ENCODE peak calls at places on chromosomes 12 and 14, in eight cellular contexts. One of them, this sample, is unnamed.

GRCh38 chr12:68259318-68259940 is 6.0 kb upstream of the IL22 start:
- DNase-seq in GDM1: no peak
- DNase-seq in glomerular endothelial cell: no peak
- DNase-seq in left cardiac atrium: no peak
- DNase-seq in activated T-cell treated with anti-CD3 and anti-CD28 coated beads, Interleukin-2, amount 50 U/mL, for 72 hours: peak
- DNase-seq in NCI-H1092 treated with DMSO at 0.1 percent for 48 hours: no peak
- DNase-seq in NCI-H2081: no peak
- DNase-seq in C1 segment of cervical spinal cord: no peak
- DNase-seq in this sample: no peak

GRCh38 chr12:56720696-56721615 is 4.1 kb downstream of the NACA start:
- DNase-seq in GDM1: no peak
- DNase-seq in glomerular endothelial cell: no peak
- DNase-seq in left cardiac atrium: no peak
- DNase-seq in activated T-cell treated with anti-CD3 and anti-CD28 coated beads, Interleukin-2, amount 50 U/mL, for 72 hours: no peak
- DNase-seq in NCI-H1092 treated with DMSO at 0.1 percent for 48 hours: no peak
- DNase-seq in NCI-H2081: no peak
- DNase-seq in C1 segment of cervical spinal cord: no peak
- DNase-seq in this sample: no peak

GRCh38 chr12:53115891-53116675 is 12.8 kb downstream of the SOAT2 start:
- DNase-seq in GDM1: no peak
- DNase-seq in glomerular endothelial cell: no peak
- DNase-seq in left cardiac atrium: no peak
- DNase-seq in activated T-cell treated with anti-CD3 and anti-CD28 coated beads, Interleukin-2, amount 50 U/mL, for 72 hours: no peak
- DNase-seq in NCI-H1092 treated with DMSO at 0.1 percent for 48 hours: no peak
- DNase-seq in NCI-H2081: no peak
- DNase-seq in C1 segment of cervical spinal cord: no peak
- DNase-seq in this sample: no peak

GRCh38 chr12:89117448-89118034 is 234.8 kb downstream of the DUSP6 start:
- DNase-seq in GDM1: no peak
- DNase-seq in glomerular endothelial cell: peak
- DNase-seq in left cardiac atrium: no peak
- DNase-seq in activated T-cell treated with anti-CD3 and anti-CD28 coated beads, Interleukin-2, amount 50 U/mL, for 72 hours: no peak
- DNase-seq in NCI-H1092 treated with DMSO at 0.1 percent for 48 hours: no peak
- DNase-seq in NCI-H2081: no peak
- DNase-seq in C1 segment of cervical spinal cord: no peak
- DNase-seq in this sample: no peak

GRCh38 chr14:71551291-71551955 is 380.8 kb upstream of the RGS6 start:
- DNase-seq in GDM1: no peak
- DNase-seq in glomerular endothelial cell: no peak
- DNase-seq in left cardiac atrium: no peak
- DNase-seq in activated T-cell treated with anti-CD3 and anti-CD28 coated beads, Interleukin-2, amount 50 U/mL, for 72 hours: no peak
- DNase-seq in NCI-H1092 treated with DMSO at 0.1 percent for 48 hours: no peak
- DNase-seq in NCI-H2081: no peak
- DNase-seq in C1 segment of cervical spinal cord: no peak
- DNase-seq in this sample: no peak

GRCh38 chr12:113298861-113299545 is 35.9 kb downstream of the SLC8B1 start:
- DNase-seq in GDM1: no peak
- DNase-seq in glomerular endothelial cell: no peak
- DNase-seq in left cardiac atrium: peak
- DNase-seq in activated T-cell treated with anti-CD3 and anti-CD28 coated beads, Interleukin-2, amount 50 U/mL, for 72 hours: no peak
- DNase-seq in NCI-H1092 treated with DMSO at 0.1 percent for 48 hours: peak
- DNase-seq in NCI-H2081: no peak
- DNase-seq in C1 segment of cervical spinal cord: peak
- DNase-seq in this sample: peak

GRCh38 chr12:116821291-116821690 is 60.0 kb downstream of the HRK start:
- DNase-seq in GDM1: no peak
- DNase-seq in glomerular endothelial cell: no peak
- DNase-seq in left cardiac atrium: no peak
- DNase-seq in activated T-cell treated with anti-CD3 and anti-CD28 coated beads, Interleukin-2, amount 50 U/mL, for 72 hours: no peak
- DNase-seq in NCI-H1092 treated with DMSO at 0.1 percent for 48 hours: no peak
- DNase-seq in NCI-H2081: no peak
- DNase-seq in C1 segment of cervical spinal cord: no peak
- DNase-seq in this sample: no peak

GRCh38 chr12:104279164-104279563 is 24.4 kb upstream of the EID3 start:
- DNase-seq in GDM1: no peak
- DNase-seq in glomerular endothelial cell: no peak
- DNase-seq in left cardiac atrium: no peak
- DNase-seq in activated T-cell treated with anti-CD3 and anti-CD28 coated beads, Interleukin-2, amount 50 U/mL, for 72 hours: no peak
- DNase-seq in NCI-H1092 treated with DMSO at 0.1 percent for 48 hours: no peak
- DNase-seq in NCI-H2081: no peak
- DNase-seq in C1 segment of cervical spinal cord: no peak
- DNase-seq in this sample: no peak

GRCh38 chr12:114904254-114905003 is 220.5 kb upstream of the TBX3 start:
- DNase-seq in GDM1: no peak
- DNase-seq in glomerular endothelial cell: no peak
- DNase-seq in left cardiac atrium: no peak
- DNase-seq in activated T-cell treated with anti-CD3 and anti-CD28 coated beads, Interleukin-2, amount 50 U/mL, for 72 hours: no peak
- DNase-seq in NCI-H1092 treated with DMSO at 0.1 percent for 48 hours: no peak
- DNase-seq in NCI-H2081: no peak
- DNase-seq in C1 segment of cervical spinal cord: no peak
- DNase-seq in this sample: no peak

GRCh38 chr14:104442107-104442551 is 137.4 kb upstream of the C14orf180 start:
- DNase-seq in GDM1: no peak
- DNase-seq in glomerular endothelial cell: no peak
- DNase-seq in left cardiac atrium: no peak
- DNase-seq in activated T-cell treated with anti-CD3 and anti-CD28 coated beads, Interleukin-2, amount 50 U/mL, for 72 hours: no peak
- DNase-seq in NCI-H1092 treated with DMSO at 0.1 percent for 48 hours: no peak
- DNase-seq in NCI-H2081: no peak
- DNase-seq in C1 segment of cervical spinal cord: no peak
- DNase-seq in this sample: no peak

GRCh38 chr12:30110970-30111586 is 327.3 kb upstream of the TMTC1 start:
- DNase-seq in GDM1: no peak
- DNase-seq in glomerular endothelial cell: peak
- DNase-seq in left cardiac atrium: no peak
- DNase-seq in activated T-cell treated with anti-CD3 and anti-CD28 coated beads, Interleukin-2, amount 50 U/mL, for 72 hours: no peak
- DNase-seq in NCI-H1092 treated with DMSO at 0.1 percent for 48 hours: no peak
- DNase-seq in NCI-H2081: no peak
- DNase-seq in C1 segment of cervical spinal cord: no peak
- DNase-seq in this sample: no peak

GRCh38 chr14:21528381-21529348 is 2.5 kb upstream of the SALL2 start:
- DNase-seq in GDM1: no peak
- DNase-seq in glomerular endothelial cell: no peak
- DNase-seq in left cardiac atrium: no peak
- DNase-seq in activated T-cell treated with anti-CD3 and anti-CD28 coated beads, Interleukin-2, amount 50 U/mL, for 72 hours: no peak
- DNase-seq in NCI-H1092 treated with DMSO at 0.1 percent for 48 hours: no peak
- DNase-seq in NCI-H2081: no peak
- DNase-seq in C1 segment of cervical spinal cord: no peak
- DNase-seq in this sample: no peak

GRCh38 chr12:53552346-53553327 is 45.4 kb upstream of the NPFF start:
- DNase-seq in GDM1: no peak
- DNase-seq in glomerular endothelial cell: no peak
- DNase-seq in left cardiac atrium: no peak
- DNase-seq in activated T-cell treated with anti-CD3 and anti-CD28 coated beads, Interleukin-2, amount 50 U/mL, for 72 hours: no peak
- DNase-seq in NCI-H1092 treated with DMSO at 0.1 percent for 48 hours: no peak
- DNase-seq in NCI-H2081: no peak
- DNase-seq in C1 segment of cervical spinal cord: peak
- DNase-seq in this sample: no peak

GRCh38 chr12:55727643-55728184 is 1.1 kb downstream of the CD63 start:
- DNase-seq in GDM1: no peak
- DNase-seq in glomerular endothelial cell: no peak
- DNase-seq in left cardiac atrium: peak
- DNase-seq in activated T-cell treated with anti-CD3 and anti-CD28 coated beads, Interleukin-2, amount 50 U/mL, for 72 hours: no peak
- DNase-seq in NCI-H1092 treated with DMSO at 0.1 percent for 48 hours: no peak
- DNase-seq in NCI-H2081: no peak
- DNase-seq in C1 segment of cervical spinal cord: peak
- DNase-seq in this sample: peak

GRCh38 chr14:44361083-44361482 is 146.0 kb downstream of the FSCB start:
- DNase-seq in GDM1: no peak
- DNase-seq in glomerular endothelial cell: no peak
- DNase-seq in left cardiac atrium: no peak
- DNase-seq in activated T-cell treated with anti-CD3 and anti-CD28 coated beads, Interleukin-2, amount 50 U/mL, for 72 hours: no peak
- DNase-seq in NCI-H1092 treated with DMSO at 0.1 percent for 48 hours: no peak
- DNase-seq in NCI-H2081: no peak
- DNase-seq in C1 segment of cervical spinal cord: no peak
- DNase-seq in this sample: no peak

GRCh38 chr12:18798445-18799139 is 60.7 kb downstream of the CAPZA3 start:
- DNase-seq in GDM1: no peak
- DNase-seq in glomerular endothelial cell: no peak
- DNase-seq in left cardiac atrium: no peak
- DNase-seq in activated T-cell treated with anti-CD3 and anti-CD28 coated beads, Interleukin-2, amount 50 U/mL, for 72 hours: no peak
- DNase-seq in NCI-H1092 treated with DMSO at 0.1 percent for 48 hours: no peak
- DNase-seq in NCI-H2081: no peak
- DNase-seq in C1 segment of cervical spinal cord: no peak
- DNase-seq in this sample: no peak

GRCh38 chr12:132593938-132594358 is 16.4 kb downstream of the LRCOL1 start:
- DNase-seq in GDM1: peak
- DNase-seq in glomerular endothelial cell: peak
- DNase-seq in left cardiac atrium: peak
- DNase-seq in activated T-cell treated with anti-CD3 and anti-CD28 coated beads, Interleukin-2, amount 50 U/mL, for 72 hours: peak
- DNase-seq in NCI-H1092 treated with DMSO at 0.1 percent for 48 hours: peak
- DNase-seq in NCI-H2081: peak
- DNase-seq in C1 segment of cervical spinal cord: peak
- DNase-seq in this sample: peak

GRCh38 chr12:85920324-85920947 is 46.3 kb downstream of the NTS start:
- DNase-seq in GDM1: no peak
- DNase-seq in glomerular endothelial cell: no peak
- DNase-seq in left cardiac atrium: no peak
- DNase-seq in activated T-cell treated with anti-CD3 and anti-CD28 coated beads, Interleukin-2, amount 50 U/mL, for 72 hours: no peak
- DNase-seq in NCI-H1092 treated with DMSO at 0.1 percent for 48 hours: peak
- DNase-seq in NCI-H2081: peak
- DNase-seq in C1 segment of cervical spinal cord: no peak
- DNase-seq in this sample: no peak

GRCh38 chr12:27367078-27367477 is 34.4 kb downstream of the BMAL2 start:
- DNase-seq in GDM1: no peak
- DNase-seq in glomerular endothelial cell: no peak
- DNase-seq in left cardiac atrium: no peak
- DNase-seq in activated T-cell treated with anti-CD3 and anti-CD28 coated beads, Interleukin-2, amount 50 U/mL, for 72 hours: no peak
- DNase-seq in NCI-H1092 treated with DMSO at 0.1 percent for 48 hours: no peak
- DNase-seq in NCI-H2081: no peak
- DNase-seq in C1 segment of cervical spinal cord: no peak
- DNase-seq in this sample: no peak

GRCh38 chr12:111450676-111451075 is 45.0 kb downstream of the SH2B3 start:
- DNase-seq in GDM1: no peak
- DNase-seq in glomerular endothelial cell: no peak
- DNase-seq in left cardiac atrium: no peak
- DNase-seq in activated T-cell treated with anti-CD3 and anti-CD28 coated beads, Interleukin-2, amount 50 U/mL, for 72 hours: no peak
- DNase-seq in NCI-H1092 treated with DMSO at 0.1 percent for 48 hours: no peak
- DNase-seq in NCI-H2081: no peak
- DNase-seq in C1 segment of cervical spinal cord: no peak
- DNase-seq in this sample: no peak

GRCh38 chr12:93434305-93434704 is 7.4 kb downstream of the UBE2N start:
- DNase-seq in GDM1: no peak
- DNase-seq in glomerular endothelial cell: no peak
- DNase-seq in left cardiac atrium: no peak
- DNase-seq in activated T-cell treated with anti-CD3 and anti-CD28 coated beads, Interleukin-2, amount 50 U/mL, for 72 hours: no peak
- DNase-seq in NCI-H1092 treated with DMSO at 0.1 percent for 48 hours: no peak
- DNase-seq in NCI-H2081: no peak
- DNase-seq in C1 segment of cervical spinal cord: no peak
- DNase-seq in this sample: no peak

GRCh38 chr12:130633771-130634170 is 82.3 kb downstream of the RIMBP2 start:
- DNase-seq in GDM1: no peak
- DNase-seq in glomerular endothelial cell: no peak
- DNase-seq in left cardiac atrium: no peak
- DNase-seq in activated T-cell treated with anti-CD3 and anti-CD28 coated beads, Interleukin-2, amount 50 U/mL, for 72 hours: no peak
- DNase-seq in NCI-H1092 treated with DMSO at 0.1 percent for 48 hours: peak
- DNase-seq in NCI-H2081: peak
- DNase-seq in C1 segment of cervical spinal cord: peak
- DNase-seq in this sample: no peak

GRCh38 chr14:73567365-73567764 is 1.6 kb upstream of the ACOT2 start:
- DNase-seq in GDM1: no peak
- DNase-seq in glomerular endothelial cell: no peak
- DNase-seq in left cardiac atrium: no peak
- DNase-seq in activated T-cell treated with anti-CD3 and anti-CD28 coated beads, Interleukin-2, amount 50 U/mL, for 72 hours: no peak
- DNase-seq in NCI-H1092 treated with DMSO at 0.1 percent for 48 hours: no peak
- DNase-seq in NCI-H2081: no peak
- DNase-seq in C1 segment of cervical spinal cord: no peak
- DNase-seq in this sample: no peak

GRCh38 chr12:49357099-49357678 is 10.1 kb upstream of the SPATS2 start:
- DNase-seq in GDM1: no peak
- DNase-seq in glomerular endothelial cell: no peak
- DNase-seq in left cardiac atrium: no peak
- DNase-seq in activated T-cell treated with anti-CD3 and anti-CD28 coated beads, Interleukin-2, amount 50 U/mL, for 72 hours: no peak
- DNase-seq in NCI-H1092 treated with DMSO at 0.1 percent for 48 hours: no peak
- DNase-seq in NCI-H2081: no peak
- DNase-seq in C1 segment of cervical spinal cord: no peak
- DNase-seq in this sample: no peak

GRCh38 chr12:22935501-22935900 is 310.5 kb downstream of the ETNK1 start:
- DNase-seq in GDM1: no peak
- DNase-seq in glomerular endothelial cell: no peak
- DNase-seq in left cardiac atrium: no peak
- DNase-seq in activated T-cell treated with anti-CD3 and anti-CD28 coated beads, Interleukin-2, amount 50 U/mL, for 72 hours: no peak
- DNase-seq in NCI-H1092 treated with DMSO at 0.1 percent for 48 hours: no peak
- DNase-seq in NCI-H2081: no peak
- DNase-seq in C1 segment of cervical spinal cord: no peak
- DNase-seq in this sample: no peak

GRCh38 chr12:8948711-8949524 is 527 bp downstream of the M6PR start:
- DNase-seq in GDM1: peak
- DNase-seq in glomerular endothelial cell: no peak
- DNase-seq in left cardiac atrium: no peak
- DNase-seq in activated T-cell treated with anti-CD3 and anti-CD28 coated beads, Interleukin-2, amount 50 U/mL, for 72 hours: no peak
- DNase-seq in NCI-H1092 treated with DMSO at 0.1 percent for 48 hours: no peak
- DNase-seq in NCI-H2081: peak
- DNase-seq in C1 segment of cervical spinal cord: peak
- DNase-seq in this sample: no peak

GRCh38 chr12:131843527-131843926 is 15.3 kb downstream of the MMP17 start:
- DNase-seq in GDM1: no peak
- DNase-seq in glomerular endothelial cell: no peak
- DNase-seq in left cardiac atrium: no peak
- DNase-seq in activated T-cell treated with anti-CD3 and anti-CD28 coated beads, Interleukin-2, amount 50 U/mL, for 72 hours: no peak
- DNase-seq in NCI-H1092 treated with DMSO at 0.1 percent for 48 hours: no peak
- DNase-seq in NCI-H2081: no peak
- DNase-seq in C1 segment of cervical spinal cord: no peak
- DNase-seq in this sample: no peak

GRCh38 chr14:42174357-42174756 is 567.7 kb downstream of the LRFN5 start:
- DNase-seq in GDM1: no peak
- DNase-seq in glomerular endothelial cell: no peak
- DNase-seq in left cardiac atrium: no peak
- DNase-seq in activated T-cell treated with anti-CD3 and anti-CD28 coated beads, Interleukin-2, amount 50 U/mL, for 72 hours: no peak
- DNase-seq in NCI-H1092 treated with DMSO at 0.1 percent for 48 hours: peak
- DNase-seq in NCI-H2081: peak
- DNase-seq in C1 segment of cervical spinal cord: no peak
- DNase-seq in this sample: no peak

GRCh38 chr14:90891326-90891725 is 75.1 kb upstream of the TTC7B start:
- DNase-seq in GDM1: no peak
- DNase-seq in glomerular endothelial cell: no peak
- DNase-seq in left cardiac atrium: no peak
- DNase-seq in activated T-cell treated with anti-CD3 and anti-CD28 coated beads, Interleukin-2, amount 50 U/mL, for 72 hours: no peak
- DNase-seq in NCI-H1092 treated with DMSO at 0.1 percent for 48 hours: no peak
- DNase-seq in NCI-H2081: no peak
- DNase-seq in C1 segment of cervical spinal cord: no peak
- DNase-seq in this sample: no peak

GRCh38 chr12:19746471-19746870 is 307.2 kb downstream of the AEBP2 start:
- DNase-seq in GDM1: no peak
- DNase-seq in glomerular endothelial cell: no peak
- DNase-seq in left cardiac atrium: no peak
- DNase-seq in activated T-cell treated with anti-CD3 and anti-CD28 coated beads, Interleukin-2, amount 50 U/mL, for 72 hours: no peak
- DNase-seq in NCI-H1092 treated with DMSO at 0.1 percent for 48 hours: no peak
- DNase-seq in NCI-H2081: no peak
- DNase-seq in C1 segment of cervical spinal cord: no peak
- DNase-seq in this sample: no peak

GRCh38 chr12:80352476-80352875 is 91.6 kb upstream of the PTPRQ start:
- DNase-seq in GDM1: no peak
- DNase-seq in glomerular endothelial cell: no peak
- DNase-seq in left cardiac atrium: no peak
- DNase-seq in activated T-cell treated with anti-CD3 and anti-CD28 coated beads, Interleukin-2, amount 50 U/mL, for 72 hours: no peak
- DNase-seq in NCI-H1092 treated with DMSO at 0.1 percent for 48 hours: no peak
- DNase-seq in NCI-H2081: no peak
- DNase-seq in C1 segment of cervical spinal cord: no peak
- DNase-seq in this sample: no peak

GRCh38 chr14:57822081-57822480 is 43.8 kb downstream of the SLC35F4 start:
- DNase-seq in GDM1: no peak
- DNase-seq in glomerular endothelial cell: no peak
- DNase-seq in left cardiac atrium: no peak
- DNase-seq in activated T-cell treated with anti-CD3 and anti-CD28 coated beads, Interleukin-2, amount 50 U/mL, for 72 hours: no peak
- DNase-seq in NCI-H1092 treated with DMSO at 0.1 percent for 48 hours: no peak
- DNase-seq in NCI-H2081: no peak
- DNase-seq in C1 segment of cervical spinal cord: no peak
- DNase-seq in this sample: no peak

GRCh38 chr12:117818400-117818799 is 150.4 kb downstream of the KSR2 start:
- DNase-seq in GDM1: no peak
- DNase-seq in glomerular endothelial cell: no peak
- DNase-seq in left cardiac atrium: no peak
- DNase-seq in activated T-cell treated with anti-CD3 and anti-CD28 coated beads, Interleukin-2, amount 50 U/mL, for 72 hours: no peak
- DNase-seq in NCI-H1092 treated with DMSO at 0.1 percent for 48 hours: no peak
- DNase-seq in NCI-H2081: no peak
- DNase-seq in C1 segment of cervical spinal cord: no peak
- DNase-seq in this sample: no peak

GRCh38 chr12:51949342-51950030 is 2.0 kb upstream of the ACVR1B start:
- DNase-seq in GDM1: no peak
- DNase-seq in glomerular endothelial cell: no peak
- DNase-seq in left cardiac atrium: no peak
- DNase-seq in activated T-cell treated with anti-CD3 and anti-CD28 coated beads, Interleukin-2, amount 50 U/mL, for 72 hours: no peak
- DNase-seq in NCI-H1092 treated with DMSO at 0.1 percent for 48 hours: no peak
- DNase-seq in NCI-H2081: no peak
- DNase-seq in C1 segment of cervical spinal cord: no peak
- DNase-seq in this sample: no peak

This sample was measured in psoas muscle.